ENCODE peak calls at places on chromosomes 5 and 9, in five cellular contexts. H is KBM-7, W is amniotic stem cell, G is foreskin fibroblast, R is Ammon's horn. F is an unnamed sample.
A peak's percentile ranks its signal among the peaks of the same experiment; 100 is the strongest.

GRCh38 chr5:173333900-173334685 is 5.9 kb upstream of the STC2 start:
- DNase-seq in W (no peak), G (peak; percentile 78), R (no peak), H (no peak), F (peak; percentile 56)

GRCh38 chr5:142520885-142521284 is 165.0 kb downstream of the FGF1 start:
- DNase-seq in W (no peak), H (no peak), G (peak; percentile 71), R (no peak), F (no peak)

GRCh38 chr9:85290019-85290418 is 451.7 kb downstream of the AGTPBP1 start:
- DNase-seq in W (no peak), R (no peak), G (no peak), H (peak; percentile 71), F (no peak)

GRCh38 chr9:38621434-38622082 is 1.2 kb upstream of the ANKRD18A start:
- DNase-seq in W (no peak), G (peak; percentile 42), H (no peak), R (peak; percentile 19), F (no peak)

GRCh38 chr5:159163027-159163699 is 46.2 kb downstream of the RNF145 start:
- DNase-seq in R (no peak), G (peak; percentile 76), H (no peak), W (no peak), F (peak; percentile 47)

GRCh38 chr5:169300468-169301385 is at the start of gene SLIT3:
- DNase-seq in H (no peak), W (peak; percentile 74), R (peak; percentile 64), G (peak; percentile 94), F (peak; percentile 81)

GRCh38 chr9:128901379-128901778 is 19.4 kb upstream of the PHYHD1 start:
- DNase-seq in H (no peak), R (no peak), G (no peak), W (no peak), F (no peak)

GRCh38 chr9:120433701-120434100 is 146.3 kb downstream of the CDK5RAP2 start:
- DNase-seq in H (no peak), R (no peak), W (no peak), G (no peak), F (no peak)

GRCh38 chr5:28254846-28255245 is 1216.5 kb upstream of the CDH9 start:
- DNase-seq in W (no peak), H (no peak), R (no peak), G (no peak), F (peak; percentile 15)

GRCh38 chr5:57527875-57528274 is 45.3 kb upstream of the ACTBL2 start:
- DNase-seq in W (no peak), R (no peak), G (no peak), H (no peak), F (no peak)

GRCh38 chr9:120477534-120478001 is 102.4 kb downstream of the CDK5RAP2 start:
- DNase-seq in W (peak; percentile 45), G (peak; percentile 94), R (peak; percentile 83), H (peak; percentile 59), F (peak; percentile 35)